ENCODE peak calls at places on chromosomes 7 and 10, in six cellular contexts. C is cardiac muscle cell, R is DND-41, I is endothelial cell of umbilical vein, M is lower lobe of right lung, H is OCI-LY7. W is an unnamed sample. For H3K4me1, the result is how much of the 10 kb centered on the place peaks cover.

GRCh38 chr7:83547526-83547925 is 101.4 kb downstream of the SEMA3E start:
- DNase-seq in C (peak), R (no peak), I (peak), M (no peak), H (no peak), W (no peak)

GRCh38 chr10:80462277-80462985 is 8.3 kb downstream of the TSPAN14 start:
- DNase-seq in C (no peak), R (no peak), I (peak), M (no peak), H (no peak), W (no peak)

GRCh38 chr7:157014635-157015555 is 4.4 kb upstream of the MNX1 start:
- DNase-seq in C (no peak), R (no peak), I (no peak), M (no peak), H (no peak), W (peak)

GRCh38 chr10:90087197-90088007 is 386.0 kb downstream of the KIF20B start:
- DNase-seq in C (no peak), R (no peak), I (no peak), M (no peak), H (peak), W (no peak)

GRCh38 chr10:103442031-103442461 is 10.1 kb downstream of the CALHM2 start:
- DNase-seq in C (no peak), R (no peak), I (no peak), M (no peak), H (no peak), W (no peak)

GRCh38 chr10:47379901-47380300 is 4.2 kb downstream of the ZNF488 start:
- DNase-seq in C (no peak), R (no peak), I (no peak), M (no peak), H (no peak), W (no peak)

GRCh38 chr7:81031243-81031642 is 112.4 kb upstream of the SEMA3C start:
- DNase-seq in C (no peak), R (no peak), I (no peak), M (no peak), H (no peak), W (no peak)

GRCh38 chr10:56662765-56663447 is 301.8 kb upstream of the ZWINT start:
- DNase-seq in C (no peak), R (no peak), I (no peak), M (no peak), H (peak), W (no peak)

GRCh38 chr7:151218170-151218569 is 7.9 kb upstream of the H2BK1 start:
- DNase-seq in C (no peak), R (no peak), I (no peak), M (no peak), H (no peak), W (no peak)

GRCh38 chr7:37212051-37212450 is 236.6 kb downstream of the ELMO1 start:
- DNase-seq in C (no peak), R (no peak), I (no peak), M (no peak), H (no peak), W (no peak)

GRCh38 chr7:45456747-45457146 is 117.4 kb upstream of the ADCY1 start:
- DNase-seq in C (no peak), R (no peak), I (no peak), M (no peak), H (no peak), W (no peak)

GRCh38 chr7:8205572-8205971 is 56.4 kb downstream of the ICA1 start:
- DNase-seq in C (no peak), R (no peak), I (no peak), M (no peak), H (no peak), W (no peak)

GRCh38 chr7:30984359-30985107 is 20.8 kb downstream of the GHRHR start:
- DNase-seq in C (no peak), R (no peak), I (peak), M (no peak), H (no peak), W (no peak)

GRCh38 chr7:73329861-73330581 is 2.1 kb downstream of the FKBP6 start:
- DNase-seq in C (no peak), R (no peak), I (peak), M (no peak), H (no peak), W (no peak)

GRCh38 chr10:69864321-69864720 is 62.6 kb downstream of the COL13A1 start:
- DNase-seq in C (no peak), R (no peak), I (peak), M (no peak), H (no peak), W (no peak)

GRCh38 chr7:151440799-151441443 is 980 bp upstream of the CRYGN start:
- DNase-seq in C (no peak), R (peak), I (no peak), M (no peak), H (no peak), W (no peak)

GRCh38 chr10:103127241-103127640 is 65.8 kb downstream of the NT5C2 start:
- DNase-seq in C (no peak), R (no peak), I (no peak), M (no peak), H (no peak), W (no peak)

GRCh38 chr10:99973190-99973589 is 36.6 kb downstream of the DNMBP start:
- DNase-seq in C (no peak), R (no peak), I (no peak), M (no peak), H (no peak), W (no peak)

GRCh38 chr10:317219-317868 is 182.1 kb downstream of the ZMYND11 start:
- DNase-seq in C (no peak), R (no peak), I (no peak), M (no peak), H (peak), W (peak)

GRCh38 chr10:11678074-11678793 is 63.9 kb upstream of the ECHDC3 start:
- DNase-seq in C (no peak), R (peak), I (no peak), M (peak), H (peak), W (peak)

GRCh38 chr10:74244097-74244685 is 93.2 kb downstream of the ADK start:
- DNase-seq in C (peak), R (peak), I (peak), M (no peak), H (peak), W (no peak)

GRCh38 chr7:94529516-94529915 is 19.9 kb downstream of the CASD1 start:
- DNase-seq in C (no peak), R (no peak), I (no peak), M (no peak), H (no peak), W (no peak)

GRCh38 chr10:17143055-17143690 is 13.6 kb upstream of the CUBN start:
- DNase-seq in C (no peak), R (no peak), I (no peak), M (no peak), H (no peak), W (no peak)

GRCh38 chr7:47322731-47323130 is 259.2 kb downstream of the TNS3 start:
- DNase-seq in C (no peak), R (no peak), I (no peak), M (no peak), H (no peak), W (no peak)

GRCh38 chr7:155889636-155890508 is 77.6 kb upstream of the SHH start:
- DNase-seq in C (no peak), R (no peak), I (no peak), M (peak), H (no peak), W (no peak)

GRCh38 chr7:2560175-2560695 is 1.5 kb downstream of the IQCE start:
- DNase-seq in C (no peak), R (peak), I (no peak), M (no peak), H (no peak), W (no peak)

GRCh38 chr7:6116216-6116615 is 85.0 kb downstream of the ANKRD61 start:
- DNase-seq in C (no peak), R (no peak), I (no peak), M (no peak), H (no peak), W (no peak)

GRCh38 chr10:78300526-78300925 is 266.9 kb downstream of the RPS24 start:
- DNase-seq in C (no peak), R (no peak), I (no peak), M (no peak), H (no peak), W (no peak)

GRCh38 chr7:133977409-133978274 is 149.5 kb upstream of the LRGUK start:
- DNase-seq in C (no peak), R (no peak), I (no peak), M (no peak), H (peak), W (no peak)

GRCh38 chr10:101357958-101358357 is 4.0 kb downstream of the BTRC start:
- DNase-seq in C (no peak), R (no peak), I (no peak), M (no peak), H (no peak), W (no peak)

GRCh38 chr7:96538632-96539031 is 171.0 kb downstream of the SEM1 start:
- DNase-seq in C (no peak), R (no peak), I (no peak), M (no peak), H (no peak), W (no peak)

GRCh38 chr10:120131183-120131582 is 238.7 kb downstream of the SEC23IP start:
- DNase-seq in C (peak), R (peak), I (peak), M (no peak), H (peak), W (no peak)

GRCh38 chr7:108088729-108089128 is 41.4 kb downstream of the LAMB4 start:
- DNase-seq in C (no peak), R (no peak), I (no peak), M (no peak), H (no peak), W (no peak)

GRCh38 chr10:104297697-104298660 is 29.0 kb downstream of the GSTO2 start:
- DNase-seq in C (peak), R (peak), I (no peak), M (no peak), H (peak), W (no peak)

GRCh38 chr7:45910855-45911254 is 10.2 kb downstream of the IGFBP3 start:
- DNase-seq in C (no peak), R (no peak), I (no peak), M (no peak), H (no peak), W (no peak)

GRCh38 chr10:4399571-4399970 is 426.4 kb upstream of the AKR1E2 start:
- DNase-seq in C (no peak), R (no peak), I (peak), M (no peak), H (no peak), W (no peak)

GRCh38 chr10:25015927-25016348 is at the start of gene ENKUR:
- DNase-seq in C (peak), R (peak), I (no peak), M (peak), H (peak), W (peak)

GRCh38 chr7:130303127-130303526 is 10.2 kb downstream of the CPA4 start:
- DNase-seq in C (no peak), R (no peak), I (no peak), M (no peak), H (no peak), W (no peak)

GRCh38 chr10:6667679-6668270 is 87.7 kb upstream of the PRKCQ start:
- DNase-seq in C (peak), R (peak), I (peak), M (no peak), H (peak), W (no peak)
- H3K4me1 ChIP-seq in C (under half), R (under half), I (under half), M (under half), H (under half), W (under half)

DNA sequence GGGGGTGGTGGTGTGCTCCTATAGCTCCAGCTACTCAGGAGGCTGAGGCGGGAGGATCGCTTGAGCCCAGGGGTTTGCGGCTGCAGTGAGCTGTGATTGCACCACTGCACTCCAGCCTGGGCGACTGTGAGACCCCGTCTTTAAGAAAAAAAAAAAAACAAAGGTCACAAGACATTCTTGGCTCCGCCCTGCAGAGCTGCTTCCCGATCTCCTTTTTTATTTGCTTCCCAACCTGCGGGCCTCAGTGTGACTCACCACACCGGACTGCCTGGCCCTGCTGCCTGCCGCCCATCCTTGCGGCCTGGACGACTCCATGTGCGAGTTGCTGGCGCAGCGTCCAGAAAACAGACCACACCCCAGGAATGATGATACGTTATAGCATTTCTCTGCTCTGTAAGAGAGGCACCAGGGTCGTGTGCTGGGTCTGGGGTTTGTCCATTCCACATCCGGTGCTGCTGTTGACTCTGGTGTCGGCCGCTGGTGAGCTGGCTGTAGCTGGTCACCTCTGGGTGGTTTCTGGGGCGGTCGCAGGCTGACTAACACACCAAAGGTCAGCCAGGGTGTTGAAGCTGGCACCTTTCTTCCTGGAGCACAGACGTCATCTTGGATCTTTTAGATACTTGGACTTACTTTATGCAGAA is 123.6 kb downstream of the TCF7L2 start:
- DNase-seq in C (no peak), R (no peak), I (peak), M (no peak), H (no peak), W (peak)
- H3K27ac ChIP-seq in C (no peak), R (no peak), I (peak), M (peak), H (no peak), W (peak)

GRCh38 chr10:77188000-77188395 is 449.6 kb downstream of the KCNMA1 start:
- DNase-seq in C (no peak), R (no peak), I (no peak), M (no peak), H (no peak), W (no peak)

GRCh38 chr10:77187376-77187999 is 450.1 kb downstream of the KCNMA1 start:
- DNase-seq in C (no peak), R (no peak), I (no peak), M (no peak), H (no peak), W (no peak)

GRCh38 chr10:77188511-77188910 is 449.1 kb downstream of the KCNMA1 start:
- DNase-seq in C (no peak), R (no peak), I (no peak), M (no peak), H (no peak), W (no peak)

GRCh38 chr10:77186936-77187335 is 450.7 kb downstream of the KCNMA1 start:
- DNase-seq in C (no peak), R (no peak), I (no peak), M (no peak), H (no peak), W (no peak)

DNA sequence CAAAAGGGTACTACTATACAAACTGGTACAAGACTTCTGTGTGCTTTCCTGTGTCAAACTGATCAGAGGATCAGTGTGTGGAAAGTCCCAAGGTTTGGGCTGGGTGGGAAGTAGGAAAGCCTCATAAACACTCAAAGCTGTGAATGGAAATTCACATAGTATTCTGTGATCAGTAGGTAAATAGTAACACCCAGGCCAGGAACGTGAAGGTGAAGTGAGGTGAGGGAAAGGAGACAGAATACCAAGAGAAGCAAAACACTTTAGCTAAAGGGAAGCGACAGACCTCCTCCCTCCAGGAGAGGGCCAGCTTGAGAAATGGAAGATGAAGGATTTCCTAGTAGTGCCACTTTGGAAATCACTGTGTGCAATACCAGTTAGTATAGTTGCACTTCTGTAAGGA is 451.9 kb downstream of the KCNMA1 start:
- DNase-seq in C (peak), R (no peak), I (no peak), M (no peak), H (no peak), W (no peak)
- TF ChIP-seq CTCF in C (no peak), R (no peak), I (no peak), M (no peak), H (no peak), W (no peak)

DNA sequence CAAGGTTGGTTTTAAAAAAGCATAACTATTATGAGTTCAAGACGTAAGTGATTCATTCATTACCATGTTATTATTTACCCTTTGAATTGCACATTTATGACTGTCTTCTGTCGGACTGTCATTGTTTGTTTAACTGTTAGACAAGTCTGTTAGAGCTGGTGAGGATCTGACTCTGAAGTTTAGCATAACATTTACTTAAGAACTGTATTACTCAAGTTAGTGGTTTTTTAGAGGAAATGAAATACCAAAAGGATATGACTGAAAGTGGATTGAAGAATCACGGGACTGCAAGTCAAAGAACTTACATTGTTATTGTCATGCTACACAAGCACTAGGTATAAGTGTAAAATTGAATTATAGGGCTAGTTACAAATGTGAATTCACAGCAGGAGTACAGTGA is 2.2 kb downstream of the CSGALNACT2 start:
- DNase-seq in C (no peak), R (no peak), I (peak), M (no peak), H (peak), W (no peak)
- H3K4me1 ChIP-seq in C (under half), R (under half), I (under half), M (half or more), H (half or more), W (under half)

DNA sequence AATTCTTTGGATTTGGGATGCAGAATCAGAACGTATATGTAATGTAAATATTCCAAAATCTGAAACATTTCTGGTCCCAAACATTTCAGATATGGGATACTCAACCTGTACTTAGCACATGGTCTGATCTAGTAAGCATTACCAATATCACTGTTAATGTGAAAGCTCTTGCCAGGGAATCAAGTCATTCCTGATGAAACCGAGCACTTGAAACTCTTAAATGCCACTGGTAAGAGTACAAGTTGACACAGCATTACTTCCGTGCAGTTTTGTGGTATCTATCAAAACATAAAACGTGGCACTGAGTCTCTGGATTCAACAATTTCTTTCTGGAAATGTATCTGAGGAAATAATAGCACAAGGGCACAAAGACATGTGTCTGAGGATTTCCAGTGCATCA is 155.7 kb downstream of the RTKN2 start:
- DNase-seq in C (no peak), R (no peak), I (no peak), M (no peak), H (no peak), W (no peak)
- H3K27ac ChIP-seq in C (no peak), R (no peak), I (no peak), M (no peak), H (no peak), W (no peak)

GRCh38 chr10:28545967-28546644 is 13.2 kb downstream of the WAC start:
- DNase-seq in C (no peak), R (no peak), I (no peak), M (no peak), H (no peak), W (no peak)

GRCh38 chr10:28542728-28543127 is 9.8 kb downstream of the WAC start:
- DNase-seq in C (no peak), R (no peak), I (no peak), M (no peak), H (no peak), W (no peak)

GRCh38 chr10:28540145-28540544 is 7.2 kb downstream of the WAC start:
- DNase-seq in C (no peak), R (no peak), I (no peak), M (no peak), H (no peak), W (no peak)

GRCh38 chr10:28541695-28542365 is 8.9 kb downstream of the WAC start:
- DNase-seq in C (peak), R (no peak), I (no peak), M (no peak), H (no peak), W (no peak)

GRCh38 chr10:28544058-28544457 is 11.1 kb downstream of the WAC start:
- DNase-seq in C (no peak), R (no peak), I (no peak), M (no peak), H (no peak), W (no peak)
- TF ChIP-seq CTCF in C (no peak), R (no peak), I (no peak), M (no peak), H (no peak), W (no peak)

DNA sequence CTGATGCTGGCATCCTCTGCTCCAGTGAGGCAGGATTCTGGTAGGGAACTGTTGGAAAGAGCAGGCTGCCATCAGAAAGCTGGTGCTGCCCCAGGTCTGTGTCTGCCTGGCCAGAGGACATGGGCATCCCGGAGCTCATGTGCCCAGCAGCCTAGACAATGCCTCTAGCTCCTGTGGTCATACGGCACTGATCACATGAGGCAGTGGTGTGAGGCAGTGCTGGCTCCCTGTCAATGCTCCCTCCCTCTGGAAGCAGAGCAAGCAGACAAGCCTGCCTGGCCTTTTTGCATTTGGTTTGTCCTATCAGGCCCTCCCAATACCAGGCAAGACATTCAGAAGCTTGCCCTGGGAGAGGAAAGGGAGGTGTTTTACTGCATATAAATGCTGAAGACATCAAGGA is 19.5 kb upstream of the MMP21 start:
- DNase-seq in C (no peak), R (no peak), I (no peak), M (no peak), H (no peak), W (no peak)
- H3K4me1 ChIP-seq in C (under half), R (under half), I (under half), M (under half), H (under half), W (under half)

DNA sequence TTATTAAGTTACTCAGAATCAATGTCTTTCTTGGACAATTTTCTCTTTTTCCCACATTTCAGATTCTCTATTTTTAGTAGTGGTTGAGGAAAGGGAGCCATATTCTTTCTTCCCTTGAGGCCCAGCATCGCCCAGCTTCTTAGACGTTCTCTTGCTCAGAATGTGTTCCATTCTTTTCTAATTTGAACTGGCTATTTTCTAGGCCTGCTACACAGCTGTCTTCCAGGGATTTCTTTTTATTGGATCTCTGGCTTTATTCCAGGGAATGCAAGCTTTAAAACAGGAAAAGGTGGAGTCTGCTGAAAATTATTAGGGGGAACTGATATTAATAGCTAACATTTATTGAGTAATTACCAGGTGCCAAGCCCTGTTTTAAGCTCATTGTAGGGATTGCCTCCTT is 58.4 kb downstream of the WIPF3 start:
- DNase-seq in C (no peak), R (no peak), I (peak), M (no peak), H (no peak), W (no peak)
- H3K27ac ChIP-seq in C (no peak), R (no peak), I (no peak), M (peak), H (no peak), W (no peak)

W was measured in kidney.